ENCODE peak calls at places on chromosomes 2 and 18, in seven cellular contexts. F is ascending aorta; P is AG04450; D is left lung; R is CD8-positive, alpha-beta T cell; B is transverse colon; J is colonic mucosa. X is an unnamed sample.

GRCh38 chr2:102660070-102660469 is 40.7 kb downstream of the SLC9A2 start:
- DNase-seq in F (no peak), P (no peak), D (no peak), R (no peak), B (peak), J (peak), X (no peak)

GRCh38 chr2:215354771-215355695 is 43.2 kb downstream of the ATIC start:
- DNase-seq in F (no peak), P (peak), D (no peak), R (no peak), B (no peak), J (no peak), X (no peak)

GRCh38 chr2:220789961-220790360 is 782.1 kb downstream of the EPHA4 start:
- DNase-seq in F (no peak), P (no peak), D (no peak), R (no peak), B (no peak), J (no peak), X (peak)

GRCh38 chr18:37435150-37435872 is 130.3 kb downstream of the CELF4 start:
- DNase-seq in F (no peak), P (no peak), D (no peak), R (no peak), B (no peak), J (no peak), X (no peak)

GRCh38 chr2:105645031-105645940 is 99.4 kb upstream of the NCK2 start:
- DNase-seq in F (no peak), P (no peak), D (no peak), R (no peak), B (no peak), J (no peak), X (no peak)

GRCh38 chr2:202307690-202308089 is 42.1 kb downstream of the NOP58 start:
- DNase-seq in F (no peak), P (no peak), D (no peak), R (no peak), B (no peak), J (no peak), X (peak)

GRCh38 chr2:223093436-223093839 is 41.4 kb downstream of the KCNE4 start:
- DNase-seq in F (no peak), P (peak), D (no peak), R (no peak), B (no peak), J (no peak), X (peak)

GRCh38 chr2:108297436-108298141 is 8.9 kb downstream of the SULT1C2 start:
- DNase-seq in F (no peak), P (peak), D (no peak), R (no peak), B (no peak), J (no peak), X (peak)

GRCh38 chr2:74864728-74865722 is 31.1 kb downstream of the HK2 start:
- DNase-seq in F (no peak), P (no peak), D (no peak), R (no peak), B (no peak), J (no peak), X (no peak)

GRCh38 chr2:127655209-127656073 is 9.5 kb downstream of the GPR17 start:
- DNase-seq in F (no peak), P (no peak), D (no peak), R (no peak), B (no peak), J (no peak), X (no peak)

GRCh38 chr2:45963816-45964215 is 312.3 kb downstream of the PRKCE start:
- DNase-seq in F (no peak), P (no peak), D (no peak), R (no peak), B (no peak), J (no peak), X (no peak)

GRCh38 chr2:217404236-217404760 is 544.4 kb upstream of the TNP1 start:
- DNase-seq in F (no peak), P (no peak), D (no peak), R (no peak), B (no peak), J (no peak), X (no peak)

GRCh38 chr2:108267117-108267516 is 21.6 kb upstream of the SULT1C2 start:
- DNase-seq in F (no peak), P (peak), D (peak), R (no peak), B (peak), J (peak), X (no peak)

GRCh38 chr2:232372231-232373208 is 6.0 kb upstream of the ALPP start:
- DNase-seq in F (no peak), P (no peak), D (peak), R (no peak), B (no peak), J (no peak), X (no peak)

GRCh38 chr18:23616258-23616657 is 30.0 kb upstream of the NPC1 start:
- DNase-seq in F (no peak), P (no peak), D (no peak), R (no peak), B (no peak), J (no peak), X (no peak)

GRCh38 chr2:239433777-239434396 is 33.1 kb upstream of the HDAC4 start:
- DNase-seq in F (no peak), P (no peak), D (no peak), R (no peak), B (no peak), J (no peak), X (no peak)

GRCh38 chr2:44150473-44150872 is 18.2 kb upstream of the PPM1B start:
- DNase-seq in F (no peak), P (no peak), D (no peak), R (no peak), B (no peak), J (no peak), X (no peak)

GRCh38 chr18:66124394-66124793 is 373.6 kb downstream of the CDH7 start:
- DNase-seq in F (no peak), P (no peak), D (no peak), R (no peak), B (no peak), J (no peak), X (no peak)
- TF ChIP-seq CTCF in F (no peak), P (no peak), D (no peak), R (no peak), B (no peak), J (no peak), X (no peak)

GRCh38 chr2:2613279-2614199 is 282.5 kb upstream of the MYT1L start:
- DNase-seq in F (peak), P (peak), D (peak), R (peak), B (peak), J (peak), X (peak)
- H3K4me3 ChIP-seq in F (peak), P (peak), D (peak), R (peak), B (peak), J (peak), X (peak)

GRCh38 chr2:230018153-230018552 is 50.6 kb downstream of the SLC16A14 start:
- DNase-seq in F (no peak), P (peak), D (no peak), R (no peak), B (no peak), J (no peak), X (no peak)
- TF ChIP-seq CTCF in F (no peak), P (no peak), D (no peak), R (no peak), B (no peak), J (no peak), X (no peak)

GRCh38 chr2:225097035-225097434 is 54.8 kb upstream of the DOCK10 start:
- DNase-seq in F (no peak), P (peak), D (no peak), R (no peak), B (no peak), J (no peak), X (no peak)

GRCh38 chr2:225100856-225101294 is 58.6 kb upstream of the DOCK10 start:
- DNase-seq in F (no peak), P (peak), D (no peak), R (no peak), B (no peak), J (no peak), X (peak)

GRCh38 chr2:225103737-225104141 is 61.5 kb upstream of the DOCK10 start:
- DNase-seq in F (no peak), P (no peak), D (no peak), R (no peak), B (no peak), J (no peak), X (no peak)

GRCh38 chr2:225104321-225104720 is 62.1 kb upstream of the DOCK10 start:
- DNase-seq in F (no peak), P (no peak), D (no peak), R (no peak), B (no peak), J (no peak), X (no peak)

GRCh38 chr2:225100269-225100668 is 58.0 kb upstream of the DOCK10 start:
- DNase-seq in F (no peak), P (no peak), D (no peak), R (no peak), B (no peak), J (no peak), X (no peak)
- H3K4me3 ChIP-seq in F (no peak), P (no peak), D (no peak), R (no peak), B (no peak), J (no peak), X (no peak)